ENCODE peak calls at places on chromosome 9, in five cellular contexts. One of them, this sample, is unnamed.

GRCh38 chr9:125929846-125930245 is 182.7 kb downstream of the PBX3 start:
- DNase-seq in GM18507: no peak
- DNase-seq in CD8-positive, alpha-beta T cell: no peak
- DNase-seq in stimulated activated naive CD8-positive, alpha-beta T cell treated with anti-CD3 and anti-CD28 coated beads, Interleukin-15, Interleukin-2, amounts not matched to agents 100 U/mL and 50 U/mL, for 24 hours: no peak
- DNase-seq in small intestine: no peak
- DNase-seq in this sample: no peak

GRCh38 chr9:893843-894420 is 52.4 kb downstream of the DMRT1 start:
- DNase-seq in GM18507: peak; percentile 71
- DNase-seq in CD8-positive, alpha-beta T cell: peak; percentile 52
- DNase-seq in stimulated activated naive CD8-positive, alpha-beta T cell treated with anti-CD3 and anti-CD28 coated beads, Interleukin-15, Interleukin-2, amounts not matched to agents 100 U/mL and 50 U/mL, for 24 hours: peak; percentile 70
- DNase-seq in small intestine: peak; percentile 66
- DNase-seq in this sample: no peak

GRCh38 chr9:116190595-116190994 is 37.0 kb downstream of the PAPPA start:
- DNase-seq in GM18507: no peak
- DNase-seq in CD8-positive, alpha-beta T cell: no peak
- DNase-seq in stimulated activated naive CD8-positive, alpha-beta T cell treated with anti-CD3 and anti-CD28 coated beads, Interleukin-15, Interleukin-2, amounts not matched to agents 100 U/mL and 50 U/mL, for 24 hours: no peak
- DNase-seq in small intestine: no peak
- DNase-seq in this sample: no peak

GRCh38 chr9:17401858-17402257 is 177.0 kb upstream of the SH3GL2 start:
- DNase-seq in GM18507: no peak
- DNase-seq in CD8-positive, alpha-beta T cell: no peak
- DNase-seq in stimulated activated naive CD8-positive, alpha-beta T cell treated with anti-CD3 and anti-CD28 coated beads, Interleukin-15, Interleukin-2, amounts not matched to agents 100 U/mL and 50 U/mL, for 24 hours: no peak
- DNase-seq in small intestine: no peak
- DNase-seq in this sample: no peak

GRCh38 chr9:8871796-8872470 is 1072.4 kb upstream of the DMAC1 start:
- DNase-seq in GM18507: no peak
- DNase-seq in CD8-positive, alpha-beta T cell: no peak
- DNase-seq in stimulated activated naive CD8-positive, alpha-beta T cell treated with anti-CD3 and anti-CD28 coated beads, Interleukin-15, Interleukin-2, amounts not matched to agents 100 U/mL and 50 U/mL, for 24 hours: no peak
- DNase-seq in small intestine: no peak
- DNase-seq in this sample: no peak

GRCh38 chr9:115400801-115401200 is 282.8 kb upstream of the TNC start:
- DNase-seq in GM18507: no peak
- DNase-seq in CD8-positive, alpha-beta T cell: no peak
- DNase-seq in stimulated activated naive CD8-positive, alpha-beta T cell treated with anti-CD3 and anti-CD28 coated beads, Interleukin-15, Interleukin-2, amounts not matched to agents 100 U/mL and 50 U/mL, for 24 hours: no peak
- DNase-seq in small intestine: no peak
- DNase-seq in this sample: no peak

GRCh38 chr9:8858250-8859161 is 1058.9 kb upstream of the DMAC1 start:
- DNase-seq in GM18507: no peak
- DNase-seq in CD8-positive, alpha-beta T cell: no peak
- DNase-seq in stimulated activated naive CD8-positive, alpha-beta T cell treated with anti-CD3 and anti-CD28 coated beads, Interleukin-15, Interleukin-2, amounts not matched to agents 100 U/mL and 50 U/mL, for 24 hours: no peak
- DNase-seq in small intestine: no peak
- DNase-seq in this sample: peak; percentile 30

GRCh38 chr9:70165006-70165602 is 93.7 kb upstream of the SMC5 start:
- DNase-seq in GM18507: no peak
- DNase-seq in CD8-positive, alpha-beta T cell: no peak
- DNase-seq in stimulated activated naive CD8-positive, alpha-beta T cell treated with anti-CD3 and anti-CD28 coated beads, Interleukin-15, Interleukin-2, amounts not matched to agents 100 U/mL and 50 U/mL, for 24 hours: no peak
- DNase-seq in small intestine: no peak
- DNase-seq in this sample: no peak

GRCh38 chr9:114387678-114388431 is at the start of gene AKNA:
- DNase-seq in GM18507: no peak
- DNase-seq in CD8-positive, alpha-beta T cell: peak; percentile 94
- DNase-seq in stimulated activated naive CD8-positive, alpha-beta T cell treated with anti-CD3 and anti-CD28 coated beads, Interleukin-15, Interleukin-2, amounts not matched to agents 100 U/mL and 50 U/mL, for 24 hours: peak; percentile 84
- DNase-seq in small intestine: peak; percentile 68
- DNase-seq in this sample: peak; percentile 69

GRCh38 chr9:93860694-93861658 is 94.2 kb downstream of the BARX1 start:
- DNase-seq in GM18507: no peak
- DNase-seq in CD8-positive, alpha-beta T cell: no peak
- DNase-seq in stimulated activated naive CD8-positive, alpha-beta T cell treated with anti-CD3 and anti-CD28 coated beads, Interleukin-15, Interleukin-2, amounts not matched to agents 100 U/mL and 50 U/mL, for 24 hours: no peak
- DNase-seq in small intestine: no peak
- DNase-seq in this sample: no peak

GRCh38 chr9:76400534-76401096 is 6.4 kb upstream of the RFK start:
- DNase-seq in GM18507: no peak
- DNase-seq in CD8-positive, alpha-beta T cell: no peak
- DNase-seq in stimulated activated naive CD8-positive, alpha-beta T cell treated with anti-CD3 and anti-CD28 coated beads, Interleukin-15, Interleukin-2, amounts not matched to agents 100 U/mL and 50 U/mL, for 24 hours: no peak
- DNase-seq in small intestine: no peak
- DNase-seq in this sample: no peak

GRCh38 chr9:19965336-19965735 is 176.5 kb upstream of the SLC24A2 start:
- DNase-seq in GM18507: no peak
- DNase-seq in CD8-positive, alpha-beta T cell: no peak
- DNase-seq in stimulated activated naive CD8-positive, alpha-beta T cell treated with anti-CD3 and anti-CD28 coated beads, Interleukin-15, Interleukin-2, amounts not matched to agents 100 U/mL and 50 U/mL, for 24 hours: no peak
- DNase-seq in small intestine: no peak
- DNase-seq in this sample: no peak

GRCh38 chr9:114015607-114016006 is 62.5 kb downstream of the AMBP start:
- DNase-seq in GM18507: no peak
- DNase-seq in CD8-positive, alpha-beta T cell: no peak
- DNase-seq in stimulated activated naive CD8-positive, alpha-beta T cell treated with anti-CD3 and anti-CD28 coated beads, Interleukin-15, Interleukin-2, amounts not matched to agents 100 U/mL and 50 U/mL, for 24 hours: no peak
- DNase-seq in small intestine: no peak
- DNase-seq in this sample: no peak

GRCh38 chr9:97689401-97689800 is 7.7 kb downstream of the XPA start:
- DNase-seq in GM18507: no peak
- DNase-seq in CD8-positive, alpha-beta T cell: no peak
- DNase-seq in stimulated activated naive CD8-positive, alpha-beta T cell treated with anti-CD3 and anti-CD28 coated beads, Interleukin-15, Interleukin-2, amounts not matched to agents 100 U/mL and 50 U/mL, for 24 hours: no peak
- DNase-seq in small intestine: peak; percentile 35
- DNase-seq in this sample: no peak

GRCh38 chr9:112069318-112070169 is 105.6 kb downstream of the SUSD1 start:
- DNase-seq in GM18507: no peak
- DNase-seq in CD8-positive, alpha-beta T cell: no peak
- DNase-seq in stimulated activated naive CD8-positive, alpha-beta T cell treated with anti-CD3 and anti-CD28 coated beads, Interleukin-15, Interleukin-2, amounts not matched to agents 100 U/mL and 50 U/mL, for 24 hours: no peak
- DNase-seq in small intestine: peak; percentile 87
- DNase-seq in this sample: no peak

GRCh38 chr9:129126789-129127618 is 15.8 kb downstream of the PTPA start:
- DNase-seq in GM18507: no peak
- DNase-seq in CD8-positive, alpha-beta T cell: no peak
- DNase-seq in stimulated activated naive CD8-positive, alpha-beta T cell treated with anti-CD3 and anti-CD28 coated beads, Interleukin-15, Interleukin-2, amounts not matched to agents 100 U/mL and 50 U/mL, for 24 hours: no peak
- DNase-seq in small intestine: no peak
- DNase-seq in this sample: no peak

GRCh38 chr9:16442622-16443021 is 427.8 kb downstream of the BNC2 start:
- DNase-seq in GM18507: no peak
- DNase-seq in CD8-positive, alpha-beta T cell: no peak
- DNase-seq in stimulated activated naive CD8-positive, alpha-beta T cell treated with anti-CD3 and anti-CD28 coated beads, Interleukin-15, Interleukin-2, amounts not matched to agents 100 U/mL and 50 U/mL, for 24 hours: no peak
- DNase-seq in small intestine: no peak
- DNase-seq in this sample: no peak

GRCh38 chr9:73979894-73980264 is 517.3 kb upstream of the RORB start:
- DNase-seq in GM18507: no peak
- DNase-seq in CD8-positive, alpha-beta T cell: no peak
- DNase-seq in stimulated activated naive CD8-positive, alpha-beta T cell treated with anti-CD3 and anti-CD28 coated beads, Interleukin-15, Interleukin-2, amounts not matched to agents 100 U/mL and 50 U/mL, for 24 hours: no peak
- DNase-seq in small intestine: no peak
- DNase-seq in this sample: no peak

GRCh38 chr9:85483214-85483613 is 258.5 kb downstream of the AGTPBP1 start:
- DNase-seq in GM18507: no peak
- DNase-seq in CD8-positive, alpha-beta T cell: no peak
- DNase-seq in stimulated activated naive CD8-positive, alpha-beta T cell treated with anti-CD3 and anti-CD28 coated beads, Interleukin-15, Interleukin-2, amounts not matched to agents 100 U/mL and 50 U/mL, for 24 hours: no peak
- DNase-seq in small intestine: no peak
- DNase-seq in this sample: no peak

GRCh38 chr9:90802534-90802933 is 915 bp downstream of the SYK start:
- DNase-seq in GM18507: no peak
- DNase-seq in CD8-positive, alpha-beta T cell: no peak
- DNase-seq in stimulated activated naive CD8-positive, alpha-beta T cell treated with anti-CD3 and anti-CD28 coated beads, Interleukin-15, Interleukin-2, amounts not matched to agents 100 U/mL and 50 U/mL, for 24 hours: no peak
- DNase-seq in small intestine: peak; percentile 13
- DNase-seq in this sample: no peak

GRCh38 chr9:72400866-72401265 is 35.9 kb upstream of the ZFAND5 start:
- DNase-seq in GM18507: no peak
- DNase-seq in CD8-positive, alpha-beta T cell: no peak
- DNase-seq in stimulated activated naive CD8-positive, alpha-beta T cell treated with anti-CD3 and anti-CD28 coated beads, Interleukin-15, Interleukin-2, amounts not matched to agents 100 U/mL and 50 U/mL, for 24 hours: no peak
- DNase-seq in small intestine: no peak
- DNase-seq in this sample: no peak

GRCh38 chr9:114321759-114322158 is 1.1 kb upstream of the ORM1 start:
- DNase-seq in GM18507: no peak
- DNase-seq in CD8-positive, alpha-beta T cell: no peak
- DNase-seq in stimulated activated naive CD8-positive, alpha-beta T cell treated with anti-CD3 and anti-CD28 coated beads, Interleukin-15, Interleukin-2, amounts not matched to agents 100 U/mL and 50 U/mL, for 24 hours: no peak
- DNase-seq in small intestine: no peak
- DNase-seq in this sample: no peak